ENCODE peak calls at places on chromosome 5, in six cellular contexts. X is AML-193, K is ureter, I is anterior cingulate cortex, G is right atrium auricular region, J is cardiac fibroblast. E is an unnamed sample.

GRCh38 chr5:141517902-141518610 is 29.2 kb downstream of the PCDHGC5 start:
- DNase-seq in X (no peak), K (no peak), I (no peak), G (no peak), J (no peak), E (no peak)

GRCh38 chr5:1012900-1013237 is 4.3 kb downstream of the NKD2 start:
- DNase-seq in X (no peak), K (no peak), I (no peak), G (no peak), J (no peak), E (no peak)

GRCh38 chr5:96720408-96720807 is 58.2 kb downstream of the CAST start:
- DNase-seq in X (no peak), K (no peak), I (no peak), G (no peak), J (no peak), E (no peak)

GRCh38 chr5:54443264-54443663 is 12.2 kb upstream of the HSPB3 start:
- DNase-seq in X (peak), K (no peak), I (no peak), G (no peak), J (peak), E (no peak)

GRCh38 chr5:2430606-2431005 is 320.9 kb downstream of the IRX2 start:
- DNase-seq in X (peak), K (no peak), I (no peak), G (no peak), J (no peak), E (no peak)

GRCh38 chr5:17178316-17178715 is 39.1 kb upstream of the BASP1 start:
- DNase-seq in X (no peak), K (no peak), I (no peak), G (no peak), J (no peak), E (no peak)

GRCh38 chr5:133220851-133221674 is 169.2 kb downstream of the HSPA4 start:
- DNase-seq in X (no peak), K (no peak), I (no peak), G (no peak), J (no peak), E (no peak)

GRCh38 chr5:168528521-168529360 is at the start of gene FBLL1:
- DNase-seq in X (no peak), K (no peak), I (peak), G (no peak), J (peak), E (peak)

GRCh38 chr5:174159327-174160247 is 114.1 kb downstream of the NSG2 start:
- DNase-seq in X (no peak), K (no peak), I (no peak), G (no peak), J (peak), E (no peak)

E was measured in NCI-H345.